ENCODE peak calls at places on chromosomes 2 and 18, in nine cellular contexts. L, W, S, O, J, G, E, K and X are unnamed samples.

GRCh38 chr18:62863629-62864028 is 148.3 kb downstream of the PHLPP1 start:
- DNase-seq in L (no peak), W (no peak), S (no peak), O (peak), J (no peak), G (peak), E (peak), K (no peak), X (peak)

GRCh38 chr2:32284321-32284720 is 6.6 kb downstream of the YIPF4 start:
- DNase-seq in L (no peak), W (no peak), S (no peak), O (peak), J (no peak), G (peak), E (no peak), K (no peak), X (no peak)

GRCh38 chr2:159091981-159092380 is 123.5 kb downstream of the TANC1 start:
- DNase-seq in L (no peak), W (no peak), S (no peak), O (no peak), J (no peak), G (no peak), E (peak), K (no peak), X (no peak)

GRCh38 chr2:74982581-74982980 is 24.1 kb downstream of the POLE4 start:
- DNase-seq in L (peak), W (no peak), S (no peak), O (peak), J (no peak), G (peak), E (no peak), K (no peak), X (no peak)

GRCh38 chr2:64134813-64135212 is 9.4 kb downstream of the PELI1 start:
- DNase-seq in L (no peak), W (no peak), S (no peak), O (peak), J (no peak), G (no peak), E (peak), K (no peak), X (no peak)

GRCh38 chr18:50161806-50162205 is 33.1 kb downstream of the MYO5B start:
- DNase-seq in L (no peak), W (no peak), S (no peak), O (no peak), J (no peak), G (no peak), E (no peak), K (no peak), X (no peak)

GRCh38 chr18:13222371-13223281 is 4.1 kb downstream of the LDLRAD4 start:
- DNase-seq in L (no peak), W (no peak), S (no peak), O (no peak), J (peak), G (no peak), E (peak), K (peak), X (no peak)

GRCh38 chr2:163734401-163734800 is 1.4 kb downstream of the FIGN start:
- DNase-seq in L (no peak), W (no peak), S (no peak), O (no peak), J (no peak), G (no peak), E (no peak), K (no peak), X (no peak)

GRCh38 chr2:23386422-23387220 is 1.6 kb downstream of the KLHL29 start:
- DNase-seq in L (peak), W (no peak), S (peak), O (peak), J (no peak), G (no peak), E (no peak), K (peak), X (peak)

GRCh38 chr18:23970161-23971153 is 44.1 kb upstream of the TTC39C start:
- DNase-seq in L (no peak), W (no peak), S (no peak), O (no peak), J (no peak), G (no peak), E (no peak), K (no peak), X (no peak)

GRCh38 chr2:24972315-24972958 is 682 bp upstream of the DNAJC27 start:
- DNase-seq in L (peak), W (no peak), S (peak), O (peak), J (no peak), G (no peak), E (peak), K (peak), X (peak)

GRCh38 chr2:187383043-187383800 is 64.8 kb downstream of the CALCRL start:
- DNase-seq in L (no peak), W (no peak), S (no peak), O (no peak), J (no peak), G (no peak), E (no peak), K (peak), X (no peak)

GRCh38 chr18:8526316-8526715 is 82.9 kb upstream of the RAB12 start:
- DNase-seq in L (no peak), W (no peak), S (no peak), O (no peak), J (no peak), G (no peak), E (no peak), K (no peak), X (no peak)

GRCh38 chr2:74191596-74192380 is 6.6 kb upstream of the MTHFD2 start:
- DNase-seq in L (no peak), W (no peak), S (no peak), O (no peak), J (no peak), G (no peak), E (no peak), K (no peak), X (no peak)

GRCh38 chr18:37249895-37250618 is 315.5 kb downstream of the CELF4 start:
- DNase-seq in L (no peak), W (no peak), S (no peak), O (no peak), J (no peak), G (no peak), E (no peak), K (no peak), X (no peak)

GRCh38 chr2:232633413-232634318 is at the start of gene EFHD1:
- DNase-seq in L (peak), W (no peak), S (peak), O (peak), J (no peak), G (no peak), E (peak), K (peak), X (no peak)

GRCh38 chr2:109683452-109683851 is 69.3 kb downstream of the SOWAHC start:
- DNase-seq in L (no peak), W (no peak), S (no peak), O (no peak), J (no peak), G (no peak), E (no peak), K (no peak), X (no peak)

GRCh38 chr2:20617892-20618467 is 32.9 kb downstream of the HS1BP3 start:
- DNase-seq in L (peak), W (peak), S (no peak), O (peak), J (peak), G (peak), E (peak), K (peak), X (peak)

GRCh38 chr2:183935005-183935404 is 663.3 kb upstream of the ZNF804A start:
- DNase-seq in L (no peak), W (no peak), S (no peak), O (no peak), J (peak), G (no peak), E (no peak), K (no peak), X (no peak)

GRCh38 chr2:34178482-34178881 is 579.4 kb upstream of the FAM98A start:
- DNase-seq in L (no peak), W (no peak), S (no peak), O (no peak), J (no peak), G (no peak), E (no peak), K (no peak), X (no peak)

GRCh38 chr18:46264255-46264654 is 160.1 kb downstream of the HAUS1 start:
- DNase-seq in L (peak), W (no peak), S (no peak), O (peak), J (peak), G (no peak), E (peak), K (peak), X (no peak)

GRCh38 chr18:63144748-63145147 is 174.8 kb downstream of the BCL2 start:
- DNase-seq in L (no peak), W (no peak), S (no peak), O (no peak), J (no peak), G (no peak), E (no peak), K (peak), X (no peak)

GRCh38 chr2:107337209-107337898 is 451.4 kb upstream of the ST6GAL2 start:
- DNase-seq in L (no peak), W (no peak), S (no peak), O (peak), J (no peak), G (no peak), E (peak), K (peak), X (peak)

GRCh38 chr18:50805732-50806131 is 14.1 kb downstream of the MRO start:
- DNase-seq in L (no peak), W (no peak), S (no peak), O (no peak), J (no peak), G (no peak), E (no peak), K (no peak), X (peak)

GRCh38 chr2:105379741-105380186 is 19.1 kb downstream of the FHL2 start:
- DNase-seq in L (no peak), W (no peak), S (no peak), O (no peak), J (no peak), G (no peak), E (no peak), K (no peak), X (no peak)

GRCh38 chr2:240962371-240963064 is 35.9 kb upstream of the SNED1 start:
- DNase-seq in L (no peak), W (no peak), S (peak), O (no peak), J (no peak), G (no peak), E (peak), K (peak), X (no peak)

GRCh38 chr18:42182728-42183700 is 228.0 kb downstream of the PIK3C3 start:
- DNase-seq in L (no peak), W (no peak), S (no peak), O (peak), J (no peak), G (no peak), E (no peak), K (no peak), X (no peak)

GRCh38 chr2:72178551-72178950 is 30.9 kb upstream of the CYP26B1 start:
- DNase-seq in L (no peak), W (no peak), S (no peak), O (no peak), J (no peak), G (no peak), E (no peak), K (no peak), X (no peak)

GRCh38 chr18:77702686-77703085 is 453.0 kb downstream of the GALR1 start:
- DNase-seq in L (peak), W (no peak), S (peak), O (peak), J (no peak), G (no peak), E (peak), K (peak), X (peak)

GRCh38 chr2:96887419-96888081 is 17.7 kb upstream of the SEMA4C start:
- DNase-seq in L (no peak), W (no peak), S (no peak), O (no peak), J (no peak), G (no peak), E (peak), K (peak), X (no peak)

GRCh38 chr2:151713291-151713903 is 20.9 kb downstream of the NEB start:
- DNase-seq in L (no peak), W (no peak), S (no peak), O (no peak), J (no peak), G (no peak), E (no peak), K (no peak), X (no peak)

GRCh38 chr2:63537306-63537705 is 51.0 kb downstream of the WDPCP start:
- DNase-seq in L (no peak), W (no peak), S (no peak), O (peak), J (no peak), G (peak), E (no peak), K (no peak), X (peak)

GRCh38 chr2:149740490-149740889 is 152.9 kb upstream of the MMADHC start:
- DNase-seq in L (no peak), W (no peak), S (no peak), O (no peak), J (no peak), G (peak), E (peak), K (no peak), X (no peak)